ENCODE peak calls at places on chromosomes 7 and 10, in four cellular contexts. C is EL; U is AG08395; Q is effector memory CD4-positive, alpha-beta T cell. F is an unnamed sample.

GRCh38 chr7:129650056-129650758 is 38.7 kb downstream of the NRF1 start:
- DNase-seq in C (no peak), U (no peak), Q (no peak), F (no peak)

GRCh38 chr10:48285710-48286109 is 11.2 kb upstream of the FRMPD2 start:
- DNase-seq in C (no peak), U (no peak), Q (no peak), F (no peak)

GRCh38 chr7:32462451-32462850 is 27.7 kb downstream of the LSM5 start:
- DNase-seq in Q (no peak), C (no peak), U (no peak), F (no peak)

GRCh38 chr7:63233881-63234280 is 764.8 kb upstream of the ZNF722 start:
- DNase-seq in C (no peak), Q (no peak), U (no peak), F (no peak)

GRCh38 chr7:122143376-122143750 is 686 bp downstream of the AASS start:
- DNase-seq in U (no peak), C (peak), Q (no peak), F (no peak)

GRCh38 chr7:150961510-150962284 is 16.4 kb downstream of the KCNH2 start:
- DNase-seq in U (no peak), C (no peak), Q (no peak), F (no peak)

GRCh38 chr10:131576341-131577177 is 265.0 kb upstream of the TCERG1L start:
- DNase-seq in Q (no peak), C (no peak), U (no peak), F (no peak)

GRCh38 chr10:70722820-70723424 is 50.6 kb downstream of the ADAMTS14 start:
- DNase-seq in Q (no peak), U (peak), C (peak), F (peak)

GRCh38 chr7:110573862-110574528 is 516.9 kb upstream of the LRRN3 start:
- DNase-seq in U (no peak), Q (no peak), C (peak), F (no peak)

GRCh38 chr7:9645756-9646155 is 1212.3 kb downstream of the NXPH1 start:
- DNase-seq in Q (no peak), U (no peak), C (no peak), F (no peak)

GRCh38 chr7:95096123-95096395 is 188.7 kb downstream of the PPP1R9A start:
- DNase-seq in U (no peak), C (no peak), Q (no peak), F (no peak)

GRCh38 chr10:48895198-48895720 is 44.4 kb downstream of the LRRC18 start:
- DNase-seq in U (peak), Q (no peak), C (no peak), F (no peak)

GRCh38 chr7:135919071-135919841 is 57.9 kb downstream of the MTPN start:
- DNase-seq in Q (no peak), C (no peak), U (no peak), F (no peak)

GRCh38 chr10:100562806-100563293 is 27.1 kb downstream of the HIF1AN start:
- DNase-seq in Q (no peak), C (peak), U (peak), F (no peak)

GRCh38 chr7:157555308-157555707 is 218.5 kb downstream of the DNAJB6 start:
- DNase-seq in C (no peak), U (no peak), Q (no peak), F (no peak)

GRCh38 chr10:5234106-5234877 is 37.7 kb downstream of the AKR1C4 start:
- DNase-seq in Q (no peak), C (peak), U (peak), F (peak)

GRCh38 chr7:157271991-157272324 is 64.8 kb upstream of the DNAJB6 start:
- DNase-seq in Q (no peak), C (peak), U (peak), F (no peak)

GRCh38 chr7:28988818-28989595 is 30.9 kb upstream of the TRIL start:
- DNase-seq in U (peak), C (peak), Q (no peak), F (no peak)

GRCh38 chr10:95214793-95215192 is 20.8 kb downstream of the ACSM6 start:
- DNase-seq in U (no peak), C (peak), Q (no peak), F (no peak)

GRCh38 chr10:23994459-23995046 is 214.4 kb upstream of the KIAA1217 start:
- DNase-seq in Q (no peak), U (peak), C (peak), F (peak)

GRCh38 chr7:135509589-135509838 is 388 bp downstream of the CNOT4 start:
- DNase-seq in C (peak), U (peak), Q (no peak), F (no peak)

GRCh38 chr7:155538293-155538692 is 8.1 kb downstream of the CNPY1 start:
- DNase-seq in U (no peak), Q (no peak), C (no peak), F (no peak)

GRCh38 chr7:158344706-158345300 is 242.8 kb downstream of the PTPRN2 start:
- DNase-seq in Q (no peak), C (no peak), U (no peak), F (no peak)

GRCh38 chr7:132488634-132489302 is 87.5 kb downstream of the PLXNA4 start:
- DNase-seq in Q (no peak), U (peak), C (peak), F (no peak)

GRCh38 chr10:13827418-13827817 is 240.7 kb downstream of the PRPF18 start:
- DNase-seq in U (no peak), Q (no peak), C (no peak), F (no peak)

GRCh38 chr7:25376207-25376606 is 147.9 kb upstream of the NPVF start:
- DNase-seq in Q (no peak), C (no peak), U (no peak), F (no peak)

GRCh38 chr10:62813981-62814380 is 2.2 kb downstream of the EGR2 start:
- DNase-seq in U (no peak), C (no peak), Q (no peak), F (no peak)

GRCh38 chr10:76711374-76711997 is 926.1 kb downstream of the KCNMA1 start:
- DNase-seq in U (no peak), C (no peak), Q (no peak), F (no peak)

GRCh38 chr7:100886142-100886935 is 3.2 kb downstream of the UFSP1 start:
- DNase-seq in C (no peak), Q (no peak), U (no peak), F (no peak)

GRCh38 chr10:97891497-97892167 is 42.0 kb downstream of the GOLGA7B start:
- DNase-seq in Q (no peak), U (no peak), C (no peak), F (no peak)

GRCh38 chr7:1329966-1330915 is 97.6 kb downstream of the UNCX start:
- DNase-seq in U (no peak), Q (no peak), C (no peak), F (no peak)

GRCh38 chr7:116871061-116871700 is 8.8 kb downstream of the CAPZA2 start:
- DNase-seq in U (no peak), Q (no peak), C (no peak), F (no peak)

GRCh38 chr10:3277566-3277965 is 105.0 kb upstream of the PITRM1 start:
- DNase-seq in U (no peak), C (no peak), Q (no peak), F (no peak)

GRCh38 chr7:130008941-130009847 is 42.0 kb downstream of the ZC3HC1 start:
- DNase-seq in U (peak), Q (no peak), C (peak), F (no peak)

GRCh38 chr10:31419394-31420063 is 100.5 kb downstream of the ZEB1 start:
- DNase-seq in C (no peak), U (peak), Q (no peak), F (no peak)

GRCh38 chr7:26293569-26294308 is 2.1 kb downstream of the SNX10 start:
- DNase-seq in U (no peak), C (no peak), Q (peak), F (peak)

GRCh38 chr10:62335326-62335725 is 38.8 kb upstream of the ZNF365 start:
- DNase-seq in C (peak), Q (no peak), U (no peak), F (no peak)

GRCh38 chr7:72098812-72099211 is 313.3 kb downstream of the CALN1 start:
- DNase-seq in Q (no peak), U (peak), C (no peak), F (no peak)

F was measured in NK-92 treated with Interleukin-12 subunit alpha and Interleukin-12 subunit beta, amount 100 ng/mL, for 24 hours.